ENCODE peak calls at places on chromosomes 3 and 15, in six cellular contexts. I is stimulated activated naive CD8-positive, alpha-beta T cell treated with anti-CD3 and anti-CD28 coated beads, Interleukin-15, Interleukin-2, amounts not matched to agents 100 U/mL and 50 U/mL, for 24 hours; E is frontal cortex; G is CD4-positive, alpha-beta memory T cell; P is kidney tubule cell; V is GM12892. O is an unnamed sample.

GRCh38 chr3:14318638-14319037 is 83.8 kb upstream of the SLC6A6 start:
- DNase-seq in I (no peak), E (no peak), G (no peak), P (no peak), V (no peak), O (no peak)

GRCh38 chr3:161038725-161039124 is 66.4 kb downstream of the B3GALNT1 start:
- DNase-seq in P (peak; percentile 44), V (no peak), E (no peak), I (no peak), G (no peak), O (peak; percentile 76)

GRCh38 chr15:90184119-90184785 is 16.9 kb upstream of the SEMA4B start:
- DNase-seq in P (peak; percentile 88), E (no peak), V (peak; percentile 49), I (no peak), G (no peak), O (peak; percentile 87)

GRCh38 chr3:43071313-43071893 is 34.5 kb downstream of the POMGNT2 start:
- DNase-seq in E (no peak), P (no peak), V (no peak), G (no peak), I (peak; percentile 27), O (no peak)

GRCh38 chr3:178777718-178778411 is 241.6 kb downstream of the KCNMB2 start:
- DNase-seq in G (no peak), I (no peak), P (peak; percentile 92), V (no peak), E (no peak), O (peak; percentile 86)

GRCh38 chr3:169772530-169772950 is 656 bp upstream of the MYNN start:
- DNase-seq in E (peak; percentile 39), V (no peak), G (no peak), P (peak; percentile 85), I (peak; percentile 75), O (peak; percentile 91)

GRCh38 chr15:71397377-71397776 is 282.1 kb downstream of the THSD4 start:
- DNase-seq in E (no peak), I (no peak), P (no peak), G (no peak), V (no peak), O (no peak)

GRCh38 chr3:88034876-88035275 is 23.9 kb downstream of the CGGBP1 start:
- DNase-seq in V (no peak), E (no peak), G (no peak), P (no peak), I (no peak), O (no peak)

GRCh38 chr3:27467545-27467944 is 16.6 kb downstream of the SLC4A7 start:
- DNase-seq in V (peak; percentile 6), G (no peak), E (no peak), I (no peak), P (peak; percentile 47), O (peak; percentile 27)

GRCh38 chr3:116815831-116816588 is 106.4 kb downstream of the TUSC7 start:
- DNase-seq in E (no peak), G (no peak), I (no peak), P (no peak), V (no peak), O (no peak)

GRCh38 chr3:169170456-169170855 is 493.1 kb downstream of the MECOM start:
- DNase-seq in I (no peak), E (no peak), P (no peak), V (no peak), G (no peak), O (no peak)

GRCh38 chr15:60408438-60409105 is 10.8 kb upstream of the ANXA2 start:
- DNase-seq in E (no peak), V (no peak), G (no peak), P (peak; percentile 95), I (no peak), O (peak; percentile 79)

GRCh38 chr3:86865506-86865905 is 125.4 kb downstream of the VGLL3 start:
- DNase-seq in P (no peak), I (no peak), V (no peak), G (no peak), E (no peak), O (peak; percentile 46)

GRCh38 chr3:111864821-111865656 is 6.0 kb downstream of the PHLDB2 start:
- DNase-seq in P (peak; percentile 86), V (no peak), G (no peak), I (no peak), E (no peak), O (peak; percentile 94)

GRCh38 chr3:186997061-186998054 is 67.0 kb downstream of the ST6GAL1 start:
- DNase-seq in P (no peak), V (no peak), E (no peak), G (no peak), I (no peak), O (no peak)

GRCh38 chr3:128318275-128318920 is 148.3 kb downstream of the DNAJB8 start:
- DNase-seq in I (no peak), P (no peak), G (no peak), E (no peak), V (no peak), O (no peak)

GRCh38 chr3:16897254-16897926 is 12.6 kb downstream of the PLCL2 start:
- DNase-seq in E (no peak), V (no peak), G (peak; percentile 45), P (peak; percentile 64), I (peak; percentile 69), O (peak; percentile 63)

GRCh38 chr3:43675593-43675992 is 15.1 kb upstream of the ABHD5 start:
- DNase-seq in V (no peak), P (no peak), G (no peak), I (no peak), E (no peak), O (no peak)

GRCh38 chr3:36792342-36792741 is 28.0 kb upstream of the DCLK3 start:
- DNase-seq in E (no peak), G (no peak), V (no peak), I (peak; percentile 18), P (peak; percentile 37), O (peak; percentile 24)

GRCh38 chr15:81274255-81274654 is 49.7 kb downstream of the STARD5 start:
- DNase-seq in G (no peak), V (no peak), E (no peak), P (no peak), I (no peak), O (no peak)

GRCh38 chr15:81899730-81900129 is 146.1 kb downstream of the MEX3B start:
- DNase-seq in V (no peak), P (no peak), G (no peak), I (no peak), E (no peak), O (no peak)

GRCh38 chr15:76235186-76235826 is 76.0 kb downstream of the ETFA start:
- DNase-seq in P (peak; percentile 41), I (no peak), E (no peak), G (no peak), V (no peak), O (peak; percentile 46)

GRCh38 chr3:132317229-132317948 is at the start of gene ACP3:
- DNase-seq in E (no peak), V (no peak), P (peak; percentile 14), G (no peak), I (no peak), O (peak; percentile 62)

GRCh38 chr3:152192050-152192449 is 76.7 kb upstream of the MBNL1 start:
- DNase-seq in G (no peak), V (no peak), E (no peak), P (no peak), I (no peak), O (no peak)

GRCh38 chr3:138390582-138390932 is 42.2 kb downstream of the MRAS start:
- DNase-seq in P (no peak), G (no peak), V (no peak), E (no peak), I (no peak), O (no peak)

GRCh38 chr3:61250784-61251173 is 473 bp downstream of the FHIT start:
- DNase-seq in G (no peak), E (no peak), I (peak; percentile 29), P (peak; percentile 40), V (no peak), O (no peak)

GRCh38 chr3:196108075-196108743 is 26.3 kb upstream of the TFRC start:
- DNase-seq in E (no peak), V (no peak), P (no peak), I (no peak), G (no peak), O (no peak)

GRCh38 chr3:65202395-65202794 is 514.6 kb upstream of the ADAMTS9 start:
- DNase-seq in E (no peak), G (no peak), P (no peak), V (no peak), I (no peak), O (no peak)

GRCh38 chr15:75616766-75617165 is 8.8 kb downstream of the SNUPN start:
- DNase-seq in P (no peak), I (no peak), V (no peak), E (no peak), G (no peak), O (no peak)

GRCh38 chr15:100095896-100096600 is 245.7 kb downstream of the ADAMTS17 start:
- DNase-seq in V (no peak), G (no peak), E (no peak), I (no peak), P (no peak), O (peak; percentile 54)

GRCh38 chr15:35038655-35039534 is 46.2 kb downstream of the NANOGP8 start:
- DNase-seq in V (no peak), G (no peak), I (no peak), E (no peak), P (no peak), O (peak; percentile 20)

GRCh38 chr3:3998140-3998977 is 199.1 kb downstream of the LRRN1 start:
- DNase-seq in E (no peak), V (peak; percentile 7), G (no peak), I (peak; percentile 15), P (peak; percentile 69), O (peak; percentile 0)

GRCh38 chr3:54935869-54936268 is 8.0 kb upstream of the LRTM1 start:
- DNase-seq in I (no peak), G (no peak), P (no peak), V (no peak), E (no peak), O (no peak)

GRCh38 chr3:190073264-190073663 is 47.4 kb downstream of the P3H2 start:
- DNase-seq in V (no peak), I (no peak), P (peak; percentile 90), G (no peak), E (no peak), O (peak; percentile 56)

GRCh38 chr15:38252481-38253311 is at the start of gene SPRED1:
- DNase-seq in V (peak; percentile 23), G (peak; percentile 40), P (peak; percentile 67), E (peak; percentile 66), I (peak; percentile 35), O (peak; percentile 62)

GRCh38 chr3:150421799-150422548 is 13.9 kb downstream of the TSC22D2 start:
- DNase-seq in P (no peak), E (no peak), G (no peak), V (no peak), I (no peak), O (peak; percentile 73)

GRCh38 chr15:91224750-91225380 is 124.8 kb downstream of the SV2B start:
- DNase-seq in I (no peak), V (peak; percentile 17), G (no peak), E (peak; percentile 14), P (peak; percentile 59), O (peak; percentile 13)

GRCh38 chr3:169090559-169090958 is 573.0 kb downstream of the MECOM start:
- DNase-seq in V (no peak), E (no peak), I (no peak), G (no peak), P (no peak), O (peak; percentile 48)

GRCh38 chr15:92904832-92905640 is 4.9 kb downstream of the CHD2 start:
- DNase-seq in P (no peak), E (no peak), G (no peak), I (no peak), V (no peak), O (no peak)